ENCODE peak calls at places on chromosome 1, in six cellular contexts. R, V, F, W, J and U are unnamed samples.

GRCh38 chr1:162193201-162193600 is 123.7 kb downstream of the NOS1AP start:
- DNase-seq in J (no peak), V (no peak), R (no peak), W (no peak), F (no peak), U (no peak)

GRCh38 chr1:242534753-242535152 is 10.3 kb upstream of the PLD5 start:
- DNase-seq in R (no peak), F (no peak), J (no peak), V (no peak), W (no peak), U (no peak)

GRCh38 chr1:209585672-209586071 is 2.2 kb downstream of the CAMK1G start:
- DNase-seq in J (peak), V (peak), F (peak), W (peak), R (no peak), U (no peak)

GRCh38 chr1:183209533-183210158 is 23.6 kb downstream of the LAMC2 start:
- DNase-seq in R (no peak), J (no peak), F (no peak), W (no peak), V (no peak), U (no peak)

GRCh38 chr1:169031566-169032224 is 74.8 kb upstream of the ATP1B1 start:
- DNase-seq in J (no peak), R (no peak), F (no peak), W (no peak), V (no peak), U (no peak)

GRCh38 chr1:169132512-169133227 is 26.2 kb downstream of the ATP1B1 start:
- DNase-seq in F (no peak), J (no peak), R (no peak), W (no peak), V (no peak), U (no peak)

GRCh38 chr1:158924677-158925076 is 6.7 kb upstream of the PYHIN1 start:
- DNase-seq in V (no peak), J (no peak), R (no peak), F (no peak), W (no peak), U (no peak)

GRCh38 chr1:16013220-16013907 is 4.5 kb downstream of the HSPB7 start:
- DNase-seq in V (peak), F (peak), R (no peak), J (no peak), W (no peak), U (peak)

GRCh38 chr1:7549693-7550161 is 221.4 kb upstream of the VAMP3 start:
- DNase-seq in J (no peak), F (peak), R (no peak), W (no peak), V (no peak), U (no peak)

GRCh38 chr1:245225709-245226464 is 71.1 kb downstream of the KIF26B start:
- DNase-seq in R (no peak), W (no peak), V (no peak), F (no peak), J (no peak), U (no peak)

GRCh38 chr1:109399326-109399957 is 1.7 kb upstream of the SORT1 start:
- DNase-seq in R (peak), F (no peak), W (peak), J (peak), V (no peak), U (no peak)

GRCh38 chr1:109396971-109397370 is 747 bp downstream of the SORT1 start:
- DNase-seq in V (no peak), J (no peak), R (peak), F (no peak), W (peak), U (no peak)

GRCh38 chr1:109396513-109396839 is 1.2 kb downstream of the SORT1 start:
- DNase-seq in R (no peak), V (no peak), J (no peak), F (no peak), W (no peak), U (no peak)

GRCh38 chr1:109398343-109399225 is 866 bp upstream of the SORT1 start:
- DNase-seq in F (no peak), W (no peak), R (no peak), J (no peak), V (no peak), U (no peak)

GRCh38 chr1:109397451-109398342 is at the start of gene SORT1:
- DNase-seq in J (peak), R (peak), V (peak), W (peak), F (peak), U (peak)
- TF ChIP-seq CTCF in J (no peak), R (peak), V (no peak), W (peak), F (no peak), U (no peak)

DNA sequence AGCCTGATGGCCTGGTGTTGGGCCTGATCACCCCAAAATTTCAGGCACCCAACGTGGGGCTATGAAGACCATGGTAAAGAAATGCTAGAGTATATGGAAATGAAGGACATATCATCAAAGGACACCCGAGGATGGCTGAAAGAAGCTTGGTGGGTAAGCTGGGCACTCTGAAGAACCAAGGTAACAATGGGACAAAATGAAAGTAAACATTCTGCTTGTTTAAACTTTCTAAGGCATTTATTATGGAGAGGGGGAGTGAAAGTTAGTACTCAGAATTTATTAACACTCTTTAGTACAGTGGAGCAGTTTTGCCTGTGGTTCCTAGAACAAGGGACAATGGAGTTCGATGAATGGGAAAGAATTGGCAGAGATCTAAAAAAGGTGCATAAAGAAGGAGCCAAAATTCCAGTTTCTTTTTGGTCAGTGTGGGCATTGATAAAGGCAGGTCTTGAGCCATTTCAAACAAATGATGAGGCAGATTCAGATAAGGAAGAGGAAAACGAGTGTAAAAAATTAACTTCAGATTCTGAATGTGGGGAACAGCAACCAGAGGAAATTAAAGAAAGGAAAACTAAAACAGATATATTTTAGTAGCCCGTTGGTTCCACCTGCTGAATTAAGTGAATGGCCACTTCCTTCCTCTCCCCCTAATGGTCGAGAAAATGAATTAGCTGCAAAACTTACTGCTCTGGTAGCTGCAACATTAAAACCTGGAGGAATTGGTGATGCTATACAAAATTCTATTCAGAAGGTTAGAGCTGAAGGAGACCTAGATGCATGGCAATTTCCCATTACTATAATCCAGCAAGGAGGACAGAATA is 8.4 kb upstream of the PM20D1 start:
- DNase-seq in V (no peak), W (no peak), F (no peak), J (no peak), R (peak), U (no peak)
- TF ChIP-seq CTCF in V (no peak), W (no peak), F (no peak), J (no peak), R (peak), U (no peak)

DNA sequence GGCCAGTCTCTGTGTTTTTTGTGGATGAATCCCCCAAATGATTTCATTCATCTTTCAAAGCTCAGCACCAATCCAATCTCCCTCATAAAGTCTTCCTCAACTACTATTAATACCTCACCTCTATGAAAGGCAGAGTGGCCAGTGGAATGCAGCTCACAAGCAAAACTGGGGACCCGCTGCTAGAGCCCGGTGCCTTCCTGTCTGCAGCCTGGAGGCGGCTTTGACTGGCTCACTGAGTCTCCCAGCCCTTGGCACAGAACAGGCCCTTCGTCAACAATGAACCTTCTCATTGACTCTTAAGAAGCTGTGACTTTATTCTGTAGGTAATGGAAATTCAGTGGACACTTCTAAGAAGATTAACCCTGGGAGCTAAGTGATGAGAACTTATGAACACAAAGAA is 86.8 kb upstream of the RAB4A start:
- DNase-seq in J (no peak), W (no peak), R (no peak), F (no peak), V (no peak), U (no peak)
- TF ChIP-seq CTCF in J (no peak), W (no peak), R (no peak), F (no peak), V (no peak), U (no peak)

GRCh38 chr1:46302091-46303037 is 1.1 kb downstream of the LRRC41 start:
- DNase-seq in V (peak), F (peak), J (peak), W (peak), R (peak), U (peak)
- TF ChIP-seq CTCF in V (no peak), F (peak), J (peak), W (peak), R (peak), U (no peak)

DNA sequence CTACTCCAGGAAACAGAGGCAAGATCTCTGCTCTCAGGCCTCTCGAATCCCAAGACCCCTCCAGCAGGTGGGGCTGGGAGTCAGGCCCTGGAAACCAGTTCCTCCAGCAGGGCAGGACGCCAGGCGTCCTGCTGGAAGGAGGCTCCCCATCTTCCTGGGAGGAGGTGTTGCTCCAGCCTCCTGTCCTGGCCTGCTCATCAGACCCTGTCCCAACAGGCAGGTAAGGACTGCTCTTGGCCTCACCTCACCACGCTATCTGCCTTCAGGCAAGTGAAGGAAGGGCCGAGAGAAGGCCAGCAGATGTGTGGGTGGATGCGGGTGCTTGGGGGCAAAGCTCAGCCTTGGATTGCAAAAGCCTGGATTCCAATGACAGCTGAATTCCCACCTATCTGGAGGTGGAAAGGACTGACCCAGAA is 82.9 kb downstream of the SSBP3 start:
- DNase-seq in V (no peak), W (peak), F (no peak), R (no peak), J (no peak), U (no peak)
- TF ChIP-seq CTCF in V (no peak), W (no peak), F (no peak), R (no peak), J (no peak), U (no peak)

GRCh38 chr1:45569962-45570581 is 13.8 kb upstream of the NASP start:
- DNase-seq in J (peak), F (peak), R (peak), W (peak), V (peak), U (peak)
- TF ChIP-seq CTCF in J (peak), F (peak), R (peak), W (peak), V (peak), U (peak)

GRCh38 chr1:77829851-77830250 is 50.4 kb downstream of the MIGA1 start:
- DNase-seq in W (no peak), R (peak), F (no peak), V (no peak), J (no peak), U (no peak)

GRCh38 chr1:77828098-77828497 is 48.6 kb downstream of the MIGA1 start:
- DNase-seq in J (no peak), V (no peak), F (no peak), W (no peak), R (no peak), U (no peak)

GRCh38 chr1:77824694-77825355 is 45.4 kb downstream of the MIGA1 start:
- DNase-seq in V (no peak), F (peak), R (peak), W (no peak), J (no peak), U (no peak)

GRCh38 chr1:77824083-77824482 is 44.6 kb downstream of the MIGA1 start:
- DNase-seq in W (no peak), J (no peak), V (no peak), R (no peak), F (no peak), U (no peak)

GRCh38 chr1:77825356-77825709 is 45.9 kb downstream of the MIGA1 start:
- DNase-seq in W (peak), J (no peak), F (no peak), R (peak), V (no peak), U (peak)
- TF ChIP-seq CTCF in W (no peak), J (peak), F (peak), R (peak), V (no peak), U (no peak)

GRCh38 chr1:220221269-220221668 is 51.0 kb downstream of the RAB3GAP2 start:
- DNase-seq in F (no peak), J (no peak), V (no peak), W (no peak), R (no peak), U (no peak)

GRCh38 chr1:220219136-220219442 is 53.2 kb downstream of the RAB3GAP2 start:
- DNase-seq in V (no peak), W (no peak), F (no peak), J (no peak), R (no peak), U (no peak)

GRCh38 chr1:220213381-220213983 is 58.8 kb downstream of the RAB3GAP2 start:
- DNase-seq in F (no peak), W (no peak), R (no peak), V (no peak), J (no peak), U (no peak)

GRCh38 chr1:220219865-220220698 is 52.2 kb downstream of the RAB3GAP2 start:
- DNase-seq in R (no peak), V (no peak), J (no peak), W (no peak), F (no peak), U (no peak)

DNA sequence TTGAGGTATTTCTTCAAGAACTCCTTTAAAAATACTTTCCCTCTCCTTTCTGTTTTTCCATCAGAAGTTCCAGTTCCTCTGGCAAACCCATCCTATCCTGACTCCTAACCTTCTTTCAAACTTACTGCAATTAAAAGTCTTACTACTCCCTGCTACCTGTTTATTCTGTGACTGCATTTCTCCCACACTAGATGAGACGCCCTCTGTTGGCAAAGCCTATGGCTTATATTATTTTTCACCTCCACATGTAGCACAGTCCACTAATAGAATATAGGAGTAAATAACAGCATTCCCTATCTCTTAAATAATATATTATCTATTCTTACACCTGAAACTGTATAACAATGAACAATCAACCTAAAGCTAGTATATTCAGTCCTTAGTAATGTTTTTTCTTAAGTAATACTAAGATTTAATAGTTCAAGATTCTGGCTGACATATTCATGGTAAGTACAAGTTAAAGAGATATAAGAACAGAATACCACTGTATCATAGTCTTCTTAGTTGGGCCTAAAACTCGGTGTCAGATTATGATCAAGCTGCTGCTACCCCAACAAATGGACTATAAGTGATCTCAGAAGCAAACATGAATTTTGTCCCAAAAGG is 54.8 kb downstream of the RAB3GAP2 start:
- DNase-seq in J (no peak), R (peak), W (peak), V (no peak), F (no peak), U (no peak)
- TF ChIP-seq CTCF in J (peak), R (peak), W (peak), V (no peak), F (peak), U (no peak)